ENCODE peak calls at places on chromosomes 11 and 22, in four cellular contexts. R is astrocyte of the spinal cord, U is NAMALWA, L is EH. C is an unnamed sample.
A peak's percentile ranks its signal among the peaks of the same experiment; 100 is the strongest.

GRCh38 chr22:43985532-43985931 is 30.3 kb downstream of the SAMM50 start:
- DNase-seq in R (no peak), U (no peak), L (no peak), C (no peak)

GRCh38 chr22:39527481-39527961 is 5.0 kb downstream of the RPS19BP1 start:
- DNase-seq in R (no peak), U (peak; percentile 65), L (peak; percentile 15), C (no peak)

GRCh38 chr22:22195265-22196017 is 49.1 kb upstream of the VPREB1 start:
- DNase-seq in R (peak; percentile 32), U (peak; percentile 94), L (peak; percentile 52), C (peak; percentile 82)

GRCh38 chr22:26718905-26719304 is 61.5 kb downstream of the MIAT start:
- DNase-seq in R (peak; percentile 91), U (no peak), L (peak; percentile 100), C (no peak)

GRCh38 chr11:114317738-114318137 is 21.5 kb downstream of the NNMT start:
- DNase-seq in R (peak; percentile 71), U (peak; percentile 34), L (peak; percentile 67), C (peak; percentile 45)

GRCh38 chr11:121524233-121524631 is 71.5 kb upstream of the SORL1-AS1 start:
- DNase-seq in R (no peak), U (no peak), L (no peak), C (no peak)

GRCh38 chr11:10394229-10395100 is 60.6 kb upstream of the AMPD3 start:
- DNase-seq in R (no peak), U (no peak), L (peak; percentile 97), C (no peak)

GRCh38 chr11:27183672-27184457 is 143.2 kb downstream of the BBOX1 start:
- DNase-seq in R (peak; percentile 79), U (peak; percentile 72), L (peak; percentile 74), C (peak; percentile 73)

GRCh38 chr11:47948137-47948536 is 32.2 kb upstream of the PTPRJ start:
- DNase-seq in R (no peak), U (no peak), L (peak; percentile 52), C (no peak)

GRCh38 chr11:78961186-78961782 is 386.6 kb upstream of the NARS2 start:
- DNase-seq in R (peak; percentile 33), U (no peak), L (peak; percentile 29), C (peak; percentile 16)

GRCh38 chr11:76919887-76920746 is 59.4 kb downstream of the ACER3 start:
- DNase-seq in R (peak; percentile 80), U (peak; percentile 93), L (peak; percentile 83), C (peak; percentile 85)

GRCh38 chr11:443542-444199 is 1.9 kb upstream of the ANO9 start:
- DNase-seq in R (peak; percentile 45), U (no peak), L (peak; percentile 11), C (no peak)

GRCh38 chr11:69700278-69701140 is 3.3 kb downstream of the FGF19 start:
- DNase-seq in R (peak; percentile 62), U (no peak), L (peak; percentile 80), C (no peak)

GRCh38 chr22:41021039-41021654 is 70.0 kb downstream of the RBX1 start:
- DNase-seq in R (no peak), U (no peak), L (peak; percentile 20), C (peak; percentile 16)

GRCh38 chr11:59115556-59115955 is 8.5 kb downstream of the FAM111B start:
- DNase-seq in R (no peak), U (no peak), L (no peak), C (no peak)

GRCh38 chr11:3947084-3947483 is 91.6 kb downstream of the STIM1 start:
- DNase-seq in R (peak; percentile 63), U (peak; percentile 63), L (peak; percentile 75), C (peak; percentile 42)

GRCh38 chr11:103923473-103923931 is 112.9 kb upstream of the DDI1 start:
- DNase-seq in R (no peak), U (no peak), L (peak; percentile 47), C (no peak)

GRCh38 chr11:46698597-46698996 is 1.8 kb downstream of the ARHGAP1 start:
- DNase-seq in R (no peak), U (no peak), L (no peak), C (peak; percentile 20)

GRCh38 chr11:69067200-69067599 is 18.5 kb downstream of the TPCN2 start:
- DNase-seq in R (no peak), U (no peak), L (no peak), C (no peak)

GRCh38 chr11:109864834-109865557 is 228.2 kb upstream of the ZC3H12C start:
- DNase-seq in R (peak; percentile 27), U (peak; percentile 24), L (peak; percentile 16), C (no peak)

GRCh38 chr11:9030601-9031000 is 26.8 kb upstream of the NRIP3 start:
- DNase-seq in R (no peak), U (no peak), L (no peak), C (no peak)

GRCh38 chr11:75325713-75326438 is 25.6 kb downstream of the ARRB1 start:
- DNase-seq in R (peak; percentile 86), U (no peak), L (peak; percentile 89), C (peak; percentile 88)

GRCh38 chr11:47394322-47395224 is 13.8 kb upstream of the SLC39A13 start:
- DNase-seq in R (peak; percentile 35), U (peak; percentile 80), L (no peak), C (peak; percentile 95)

GRCh38 chr22:18156878-18157713 is 7.1 kb downstream of the USP18 start:
- DNase-seq in R (peak; percentile 99), U (peak; percentile 70), L (peak; percentile 100), C (peak; percentile 67)

GRCh38 chr11:47148903-47149535 is 27.7 kb downstream of the ARFGAP2 start:
- DNase-seq in R (no peak), U (no peak), L (peak; percentile 56), C (no peak)

GRCh38 chr11:1502971-1503707 is 16.6 kb upstream of the MOB2 start:
- DNase-seq in R (no peak), U (no peak), L (no peak), C (no peak)

GRCh38 chr11:2540521-2541320 is 95.9 kb downstream of the KCNQ1 start:
- DNase-seq in R (no peak), U (no peak), L (no peak), C (no peak)

C was measured in NB4.